ENCODE peak calls at places on chromosomes 13 and 19, in five cellular contexts. G is ascending aorta, A is IMR-90, Q is heart left ventricle, W is GM12865. S is an unnamed sample.

GRCh38 chr19:57599761-57600383 is at the start of gene ZNF530:
- DNase-seq in A (peak; percentile 91), Q (peak; percentile 97), G (peak; percentile 64), W (peak; percentile 96), S (peak; percentile 90)

GRCh38 chr19:30719189-30719990 is 347.2 kb downstream of the ZNF536 start:
- DNase-seq in G (no peak), W (no peak), A (no peak), Q (peak; percentile 79), S (no peak)

GRCh38 chr13:59247166-59247565 is 916.6 kb downstream of the DIAPH3 start:
- DNase-seq in A (no peak), W (no peak), Q (peak; percentile 66), G (no peak), S (no peak)

GRCh38 chr19:17794731-17795494 is at the start of gene B3GNT3:
- DNase-seq in Q (no peak), W (no peak), A (no peak), G (no peak), S (no peak)

GRCh38 chr19:49475995-49476880 is 2.2 kb downstream of the FLT3LG start:
- DNase-seq in A (no peak), W (peak; percentile 42), G (no peak), Q (no peak), S (no peak)

GRCh38 chr13:82800391-82800790 is 1081.9 kb downstream of the SLITRK1 start:
- DNase-seq in G (no peak), Q (no peak), W (no peak), A (no peak), S (no peak)

GRCh38 chr19:11405846-11406643 is 13.1 kb downstream of the RGL3 start:
- DNase-seq in A (no peak), G (no peak), W (peak; percentile 18), Q (peak; percentile 28), S (no peak)

GRCh38 chr19:45117167-45117594 is 24.2 kb downstream of the PPP1R37 start:
- DNase-seq in A (peak; percentile 20), G (no peak), Q (no peak), W (peak; percentile 80), S (peak; percentile 93)

GRCh38 chr13:109028626-109029025 is 399.2 kb downstream of the MYO16 start:
- DNase-seq in G (no peak), A (no peak), Q (no peak), W (no peak), S (no peak)

GRCh38 chr19:6465006-6465405 is 935 bp downstream of the CRB3 start:
- DNase-seq in Q (no peak), G (no peak), W (no peak), A (no peak), S (no peak)

GRCh38 chr19:47228168-47228936 is 2.6 kb downstream of the BBC3 start:
- DNase-seq in A (peak; percentile 17), G (no peak), W (peak; percentile 57), Q (peak; percentile 55), S (no peak)

GRCh38 chr19:17989425-17990094 is 18.4 kb upstream of the ARRDC2 start:
- DNase-seq in A (no peak), W (no peak), G (no peak), Q (no peak), S (no peak)

GRCh38 chr13:101792189-101792588 is 339.7 kb downstream of the ITGBL1 start:
- DNase-seq in A (no peak), G (no peak), W (no peak), Q (no peak), S (no peak)

GRCh38 chr13:105773241-105773640 is 762.2 kb downstream of the EFNB2 start:
- DNase-seq in G (no peak), W (no peak), Q (no peak), A (no peak), S (no peak)

GRCh38 chr19:31548941-31549340 is 199.7 kb upstream of the TSHZ3 start:
- DNase-seq in A (peak; percentile 44), Q (no peak), G (no peak), W (no peak), S (peak; percentile 18)

GRCh38 chr13:113742445-113743120 is 16.4 kb upstream of the TMEM255B start:
- DNase-seq in G (no peak), A (no peak), Q (no peak), W (no peak), S (no peak)

GRCh38 chr13:114095486-114095885 is 36.9 kb downstream of the RASA3 start:
- DNase-seq in G (no peak), A (no peak), W (no peak), Q (no peak), S (no peak)

GRCh38 chr19:18122860-18123795 is 25.6 kb downstream of the MAST3 start:
- DNase-seq in A (no peak), G (no peak), Q (peak; percentile 70), W (no peak), S (no peak)

GRCh38 chr19:47762615-47763308 is 15.7 kb upstream of the SELENOW start:
- DNase-seq in Q (peak; percentile 75), A (no peak), W (no peak), G (no peak), S (no peak)

GRCh38 chr19:738509-739128 is 12.3 kb upstream of the MISP start:
- DNase-seq in W (no peak), A (no peak), Q (no peak), G (no peak), S (no peak)

GRCh38 chr19:17504456-17504855 is 7.0 kb upstream of the PGLS start:
- DNase-seq in Q (no peak), A (no peak), W (no peak), G (no peak), S (no peak)

GRCh38 chr19:7355871-7356270 is 7.1 kb downstream of the ARHGEF18 start:
- DNase-seq in A (no peak), G (no peak), W (no peak), Q (no peak), S (no peak)

GRCh38 chr19:43562698-43563241 is 12.6 kb downstream of the XRCC1 start:
- DNase-seq in A (peak; percentile 76), Q (peak; percentile 87), G (peak; percentile 72), W (peak; percentile 82), S (peak; percentile 96)
- H3K4me3 ChIP-seq in A (no peak overlapping the region), Q (no peak overlapping the region), G (no peak overlapping the region), W (no peak overlapping the region), S (no peak overlapping the region)

DNA sequence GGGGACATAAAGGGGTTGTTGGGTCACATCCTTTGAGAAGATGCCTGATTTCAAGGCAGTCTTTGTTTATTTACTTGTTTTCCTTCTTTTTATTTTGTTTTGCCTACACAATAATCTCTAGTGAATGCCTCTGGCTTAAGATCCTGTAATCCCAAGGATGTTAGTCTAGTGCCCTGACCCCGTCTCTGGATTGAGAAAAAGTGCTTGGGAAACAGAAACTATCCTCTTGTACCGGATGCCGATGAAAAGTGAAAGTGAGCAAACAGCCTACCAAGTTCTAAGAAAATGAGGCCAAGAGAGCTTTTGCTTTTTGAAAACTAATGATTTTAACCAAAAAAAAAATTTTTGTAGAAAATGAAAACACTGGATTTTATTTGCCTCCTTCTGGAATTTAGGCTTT is 42.1 kb upstream of the C1QTNF9 start:
- DNase-seq in Q (no peak), G (no peak), A (no peak), W (peak; percentile 72), S (peak; percentile 28)
- H3K4me3 ChIP-seq in Q (peak overlapping the region; percentile 4), G (peak overlapping the region; percentile 5), A (no peak overlapping the region), W (peak overlapping the region; percentile 36), S (peak overlapping the region; percentile 36)

GRCh38 chr19:9566729-9567128 is 17.6 kb downstream of the ZNF121 start:
- DNase-seq in G (no peak), A (no peak), W (no peak), Q (no peak), S (no peak)

GRCh38 chr19:9570255-9570654 is 14.0 kb downstream of the ZNF121 start:
- DNase-seq in A (no peak), G (no peak), W (no peak), Q (no peak), S (no peak)

GRCh38 chr19:9565900-9566705 is 18.2 kb downstream of the ZNF121 start:
- DNase-seq in G (no peak), A (peak; percentile 7), W (peak; percentile 33), Q (no peak), S (no peak)
- H3K4me3 ChIP-seq in G (no peak overlapping the region), A (no peak overlapping the region), W (no peak overlapping the region), Q (no peak overlapping the region), S (no peak overlapping the region)

DNA sequence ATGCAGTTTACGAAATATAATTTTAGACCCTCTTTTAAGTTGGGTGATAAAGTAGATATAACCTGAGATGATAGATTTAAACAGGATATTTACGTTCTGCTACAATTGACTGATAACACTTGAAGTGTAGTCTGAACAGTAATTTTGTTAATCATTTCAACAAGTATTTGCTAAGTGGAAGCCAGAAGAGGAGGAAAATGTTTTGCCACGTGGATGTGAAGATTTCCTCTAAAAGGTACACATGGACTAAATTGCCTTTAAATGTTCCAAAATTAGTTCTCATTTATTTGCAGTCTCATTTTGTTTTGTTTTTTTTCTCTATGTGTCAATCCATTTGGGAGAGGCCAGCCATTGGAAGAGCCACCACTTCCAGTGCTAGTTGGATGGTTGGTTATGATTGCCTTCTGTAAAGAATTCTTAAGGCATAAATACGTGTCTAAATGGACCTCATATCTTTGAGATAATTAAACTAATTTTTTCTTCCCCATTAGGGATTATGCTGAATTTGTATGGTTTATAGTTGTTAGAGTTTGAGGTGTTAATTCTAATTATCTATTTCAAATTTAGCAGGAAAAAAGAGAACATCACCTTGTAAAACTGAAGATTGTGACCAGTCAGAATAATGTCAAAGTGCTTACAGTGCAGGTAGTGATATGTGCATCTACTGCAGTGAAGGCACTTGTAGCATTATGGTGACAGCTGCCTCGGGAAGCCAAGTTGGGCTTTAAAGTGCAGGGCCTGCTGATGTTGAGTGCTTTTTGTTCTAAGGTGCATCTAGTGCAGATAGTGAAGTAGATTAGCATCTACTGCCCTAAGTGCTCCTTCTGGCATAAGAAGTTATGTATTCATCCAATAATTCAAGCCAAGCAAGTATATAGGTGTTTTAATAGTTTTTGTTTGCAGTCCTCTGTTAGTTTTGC is 2.8 kb downstream of the MIR17HG start:
- DNase-seq in A (no peak), W (peak; percentile 31), Q (no peak), G (no peak), S (no peak)
- H3K4me3 ChIP-seq in A (no peak overlapping the region), W (peak overlapping the region; percentile 66), Q (no peak overlapping the region), G (no peak overlapping the region), S (peak overlapping the region; percentile 57)

GRCh38 chr19:2887391-2887914 is 13.3 kb upstream of the ZNF57 start:
- DNase-seq in G (no peak), Q (no peak), A (peak; percentile 61), W (peak; percentile 80), S (peak; percentile 79)
- H3K4me3 ChIP-seq in G (no peak overlapping the region), Q (no peak overlapping the region), A (no peak overlapping the region), W (no peak overlapping the region), S (peak overlapping the region; percentile 63)

GRCh38 chr13:94968757-94969086 is 256.4 kb upstream of the SOX21 start:
- DNase-seq in W (no peak), A (no peak), Q (no peak), G (no peak), S (no peak)

GRCh38 chr13:94967183-94968039 is 255.1 kb upstream of the SOX21 start:
- DNase-seq in G (no peak), Q (no peak), W (peak; percentile 5), A (no peak), S (no peak)

GRCh38 chr13:94968040-94968756 is 255.9 kb upstream of the SOX21 start:
- DNase-seq in A (no peak), Q (no peak), G (no peak), W (no peak), S (no peak)

GRCh38 chr13:94972262-94972661 is 259.9 kb upstream of the SOX21 start:
- DNase-seq in Q (no peak), W (no peak), G (no peak), A (no peak), S (no peak)

DNA sequence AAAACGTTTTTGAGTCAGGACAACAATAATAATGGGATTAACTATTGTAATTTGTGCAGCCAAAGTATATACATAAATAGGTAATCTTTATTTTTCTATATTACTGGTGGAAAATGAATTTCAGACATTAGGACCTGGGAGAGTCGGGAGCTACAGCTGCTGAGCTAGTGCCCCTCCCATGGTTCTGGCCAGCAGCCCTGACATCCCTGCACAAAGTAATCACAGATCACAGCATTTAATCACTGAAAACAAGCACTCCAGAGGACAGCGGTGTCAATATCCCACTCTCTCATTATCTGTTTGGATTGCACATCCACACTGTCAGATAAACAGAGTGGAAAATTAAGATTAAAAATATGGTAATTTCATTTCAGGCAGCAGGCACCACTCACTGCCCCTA is 254.0 kb upstream of the SOX21 start:
- DNase-seq in Q (no peak), G (no peak), W (no peak), A (no peak), S (no peak)
- H3K4me3 ChIP-seq in Q (no peak overlapping the region), G (no peak overlapping the region), W (no peak overlapping the region), A (no peak overlapping the region), S (no peak overlapping the region)

S was measured in Jurkat, Clone E6-1.